ENCODE peak calls at places on chromosomes 1 and 21, in five cellular contexts. M, V, H, B and G are unnamed samples. For H3K4me1, the result is how much of the 10 kb centered on the place peaks cover.

GRCh38 chr1:83530506-83530905 is 468.4 kb downstream of the TTLL7 start:
- DNase-seq in B (no peak), H (no peak), V (no peak), M (no peak), G (no peak)

GRCh38 chr21:42766756-42767560 is 112.4 kb downstream of the WDR4 start:
- DNase-seq in V (no peak), B (no peak), M (no peak), H (no peak), G (no peak)

GRCh38 chr21:18810136-18810535 is 406.6 kb upstream of the TMPRSS15 start:
- DNase-seq in H (no peak), M (no peak), B (no peak), V (no peak), G (no peak)

GRCh38 chr1:168443899-168444298 is 99.9 kb downstream of the XCL2 start:
- DNase-seq in M (no peak), B (no peak), V (no peak), H (no peak), G (no peak)

GRCh38 chr1:171988243-171988642 is 146.9 kb downstream of the DNM3 start:
- DNase-seq in V (no peak), B (no peak), H (no peak), M (no peak), G (no peak)

GRCh38 chr1:38741341-38741740 is 118.2 kb downstream of the RRAGC start:
- DNase-seq in M (no peak), V (no peak), H (no peak), B (no peak), G (no peak)

GRCh38 chr1:181173761-181174371 is 85.4 kb downstream of the IER5 start:
- DNase-seq in V (no peak), H (no peak), M (no peak), B (no peak), G (no peak)

GRCh38 chr1:48684381-48684780 is 92.3 kb downstream of the BEND5 start:
- DNase-seq in B (no peak), M (no peak), H (no peak), V (no peak), G (no peak)

GRCh38 chr1:6026095-6026809 is 19.4 kb upstream of the KCNAB2 start:
- DNase-seq in M (peak), H (peak), V (peak), B (no peak), G (peak)
- TF ChIP-seq POLR2A in M (no peak), H (peak), V (no peak), B (no peak), G (no peak)

GRCh38 chr1:151309851-151310323 is 17.3 kb downstream of the PI4KB start:
- DNase-seq in M (peak), V (peak), B (no peak), H (no peak), G (no peak)
- H3K4me1 ChIP-seq in M (under half), V (under half), B (under half), H (under half), G (under half)

DNA sequence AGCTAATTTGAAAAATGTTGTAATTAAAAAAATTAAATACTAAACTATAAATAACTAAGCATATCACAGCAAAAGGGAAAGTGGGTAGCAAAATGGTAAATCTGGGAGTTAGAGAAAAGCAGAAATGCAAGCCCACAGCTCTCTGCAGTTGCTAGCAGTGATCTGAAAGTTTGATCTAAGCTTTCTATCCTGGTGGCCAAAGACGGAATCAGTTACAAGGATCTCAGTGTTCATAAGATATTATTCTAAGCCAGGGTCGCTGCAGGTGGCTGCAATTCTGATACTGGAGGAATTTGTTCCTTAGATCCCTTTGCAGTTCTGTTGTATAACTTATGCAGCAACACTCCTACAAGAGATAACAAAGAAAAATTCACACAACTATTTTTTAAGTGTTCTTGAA is 363.7 kb downstream of the SETD4 start:
- DNase-seq in V (no peak), B (no peak), H (no peak), M (no peak), G (no peak)
- TF ChIP-seq CTCF in V (no peak), B (no peak), H (no peak), M (no peak), G (no peak)

DNA sequence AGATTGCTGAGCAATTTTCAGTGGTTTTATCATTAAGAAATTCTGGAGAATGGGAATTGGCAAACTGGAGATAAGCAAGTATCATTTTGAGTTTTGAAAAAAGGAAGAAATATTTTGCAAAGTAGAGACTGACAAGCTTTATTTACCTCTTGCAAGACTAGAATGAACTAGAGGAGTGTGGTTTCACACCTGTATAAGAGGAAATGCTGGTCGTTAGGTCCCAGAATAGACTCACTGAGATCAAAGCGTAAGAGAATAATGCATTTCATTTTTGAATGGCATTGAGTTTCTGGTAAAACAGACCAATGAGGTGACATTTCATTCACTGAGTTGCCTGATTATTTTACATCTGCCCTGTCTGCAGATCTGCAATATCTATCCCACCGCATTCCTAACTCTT is 308.1 kb downstream of the ADGRL2 start:
- DNase-seq in M (no peak), H (no peak), V (no peak), B (no peak), G (no peak)
- TF ChIP-seq POLR2A in M (no peak), H (no peak), V (no peak), B (no peak), G (no peak)

DNA sequence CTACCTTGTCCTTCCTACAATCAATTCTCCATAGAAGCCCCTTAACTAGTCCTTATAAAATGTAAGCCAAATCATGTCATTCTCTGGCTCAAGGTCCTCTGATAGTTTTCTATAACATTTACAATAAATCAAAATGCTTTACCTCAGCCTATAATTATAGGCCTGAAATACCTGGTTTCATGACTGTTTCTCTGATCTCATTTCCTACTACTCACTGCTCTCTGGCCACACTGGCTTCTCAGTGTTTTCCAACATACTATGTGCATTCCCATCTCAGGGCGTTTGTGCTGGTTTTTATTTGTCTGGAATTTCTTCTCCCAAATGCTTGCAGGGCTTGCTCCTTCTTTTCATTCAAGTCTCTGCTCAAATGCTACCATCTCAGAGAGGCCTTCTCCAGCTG is 67.9 kb upstream of the MAGI3 start:
- DNase-seq in M (no peak), B (no peak), H (no peak), V (no peak), G (no peak)
- H3K4me1 ChIP-seq in M (under half), B (under half), H (under half), V (under half), G (under half)

GRCh38 chr1:88557044-88557443 is 127.0 kb upstream of the PKN2 start:
- DNase-seq in H (no peak), B (no peak), M (no peak), V (no peak), G (no peak)

GRCh38 chr1:88562991-88563390 is 121.1 kb upstream of the PKN2 start:
- DNase-seq in M (no peak), V (no peak), B (no peak), H (no peak), G (no peak)

DNA sequence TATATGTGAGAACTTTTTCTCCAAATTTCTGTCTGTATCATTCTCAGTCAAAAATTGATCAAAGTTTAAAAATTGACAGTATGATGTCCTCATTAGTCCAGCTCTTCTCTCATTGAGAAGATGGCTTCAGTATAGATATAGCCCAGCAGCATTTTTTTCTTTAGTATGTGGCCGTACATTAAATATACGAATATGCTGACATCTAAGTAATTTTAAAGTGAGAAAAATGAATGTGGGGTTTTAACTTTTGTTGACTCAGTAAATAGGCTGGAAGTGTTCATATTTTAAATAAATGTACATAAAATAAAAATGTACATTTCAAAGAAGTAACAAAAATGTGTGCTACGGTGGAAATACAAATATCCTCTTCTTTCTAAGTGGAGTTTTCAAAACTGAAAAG is 123.5 kb upstream of the PKN2 start:
- DNase-seq in H (no peak), V (no peak), B (no peak), M (no peak), G (no peak)
- TF ChIP-seq CTCF in H (no peak), V (no peak), B (no peak), M (no peak), G (no peak)

GRCh38 chr1:64962447-64962846 is 3.9 kb downstream of the JAK1 start:
- DNase-seq in V (no peak), H (no peak), M (no peak), B (no peak), G (no peak)
- TF ChIP-seq POLR2A in V (no peak), H (no peak), M (no peak), B (no peak), G (peak)

DNA sequence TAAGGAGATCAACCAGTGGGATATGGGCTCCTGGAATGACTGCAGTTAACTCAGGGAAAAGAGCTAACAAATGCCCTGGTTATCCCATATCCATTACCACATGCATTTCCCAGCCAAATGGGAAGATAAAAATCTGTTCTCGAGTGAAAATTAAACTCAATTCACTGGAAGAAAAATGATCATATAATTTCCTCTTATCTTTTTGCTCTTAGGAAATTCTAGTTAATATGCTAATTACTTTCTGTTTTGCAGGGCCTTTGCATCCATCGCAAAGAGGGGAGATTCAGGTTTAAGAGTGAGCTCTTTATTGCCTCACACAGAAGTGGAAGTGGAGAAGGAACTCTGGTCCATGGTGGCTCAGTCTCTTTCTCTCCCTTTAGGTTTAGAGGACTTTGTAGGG is 3.9 kb upstream of the IL24 start:
- DNase-seq in H (no peak), B (no peak), V (no peak), M (no peak), G (no peak)
- H3K4me1 ChIP-seq in H (under half), B (under half), V (under half), M (under half), G (under half)

DNA sequence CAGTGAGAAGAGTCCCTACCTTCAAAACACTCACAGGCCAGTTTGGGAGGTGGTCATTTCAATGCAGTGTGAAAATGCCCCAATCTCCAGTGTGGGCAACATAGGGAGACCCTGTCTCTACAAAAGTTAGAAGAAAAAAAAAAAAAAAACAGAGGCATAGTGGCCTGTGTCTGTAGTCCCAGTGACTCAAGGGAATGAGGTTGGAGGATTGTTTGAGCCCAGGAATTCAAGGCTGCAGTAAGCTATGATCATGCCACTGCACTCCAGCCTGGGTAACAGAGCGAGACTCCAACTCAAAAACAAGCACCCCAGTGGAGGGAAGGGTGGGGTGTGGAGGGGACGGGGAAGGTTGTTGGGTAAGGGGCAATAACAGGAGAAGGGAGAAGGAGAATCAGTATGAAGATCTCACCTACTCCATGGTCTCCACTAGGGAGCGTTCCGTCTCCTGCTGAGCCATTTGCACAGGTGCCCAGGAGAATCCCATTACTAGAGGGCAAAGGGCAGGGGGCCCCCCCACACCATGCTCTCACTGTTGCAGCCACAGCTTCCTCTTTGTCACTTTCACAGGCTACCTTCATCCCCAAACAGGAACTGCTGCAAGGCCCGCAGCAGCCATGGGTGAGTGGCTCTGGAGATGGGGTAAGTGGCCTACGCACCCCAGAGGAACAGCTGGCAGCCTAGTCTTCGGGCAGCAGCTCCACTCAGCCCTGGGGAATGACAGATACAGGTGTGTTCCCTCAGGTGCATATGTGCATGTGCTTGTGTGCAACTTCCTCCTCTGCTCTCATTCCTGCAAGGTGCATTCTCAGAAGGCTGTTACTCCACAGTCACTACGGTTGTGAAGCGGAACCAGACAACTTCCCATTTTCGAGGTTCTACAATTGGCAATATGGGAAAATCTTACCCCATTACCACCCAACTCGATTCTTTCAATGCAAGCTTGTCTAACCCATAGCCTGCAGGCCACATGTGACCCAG is 87.9 kb upstream of the LYST start:
- DNase-seq in B (no peak), V (no peak), M (peak), H (no peak), G (no peak)
- TF ChIP-seq CTCF in B (no peak), V (no peak), M (no peak), H (no peak), G (no peak)

DNA sequence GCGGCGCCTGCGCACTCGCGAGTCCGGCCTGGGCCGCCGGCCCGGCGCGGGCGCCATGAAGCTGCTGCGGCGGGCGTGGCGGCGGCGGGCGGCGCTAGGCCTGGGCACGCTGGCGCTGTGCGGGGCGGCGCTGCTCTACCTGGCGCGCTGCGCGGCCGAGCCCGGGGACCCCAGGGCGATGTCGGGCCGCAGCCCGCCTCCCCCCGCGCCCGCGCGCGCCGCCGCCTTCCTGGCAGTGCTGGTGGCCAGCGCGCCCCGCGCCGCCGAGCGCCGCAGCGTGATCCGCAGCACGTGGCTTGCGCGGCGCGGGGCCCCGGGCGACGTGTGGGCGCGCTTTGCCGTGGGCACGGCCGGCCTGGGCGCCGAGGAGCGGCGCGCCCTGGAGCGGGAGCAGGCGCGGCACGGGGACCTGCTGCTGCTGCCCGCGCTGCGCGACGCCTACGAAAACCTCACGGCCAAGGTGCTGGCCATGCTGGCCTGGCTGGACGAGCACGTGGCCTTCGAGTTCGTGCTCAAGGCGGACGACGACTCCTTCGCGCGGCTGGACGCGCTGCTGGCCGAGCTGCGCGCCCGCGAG is at the start of gene B3GALT6:
- DNase-seq in M (no peak), V (no peak), B (no peak), H (no peak), G (no peak)
- TF ChIP-seq POLR2A in M (no peak), V (no peak), B (no peak), H (no peak), G (no peak)